ENCODE peak calls at places on chromosomes 12 and 14, in seven cellular contexts. T is lower lobe of right lung, E is psoas muscle, U is thoracic aorta, D is left lung, F is kidney, I is heart left ventricle. M is an unnamed sample.

GRCh38 chr12:124869011-124869665 is 5.5 kb upstream of the SCARB1 start:
- DNase-seq in D (peak; percentile 61), E (no peak), U (no peak), I (peak; percentile 57), T (peak; percentile 71), F (no peak), M (no peak)

GRCh38 chr12:93521225-93521854 is 51.1 kb upstream of the SOCS2 start:
- DNase-seq in D (no peak), F (no peak), U (no peak), E (no peak), T (no peak), I (peak; percentile 29), M (no peak)

GRCh38 chr14:91405241-91405721 is 12.3 kb downstream of the CCDC88C start:
- DNase-seq in D (no peak), U (no peak), F (no peak), T (no peak), I (no peak), E (no peak), M (no peak)

GRCh38 chr12:130463259-130463658 is 125.6 kb downstream of the PIWIL1 start:
- DNase-seq in E (no peak), U (no peak), T (no peak), I (no peak), F (no peak), D (no peak), M (no peak)

GRCh38 chr14:50943943-50944646 is at the start of gene PYGL:
- DNase-seq in E (peak; percentile 84), T (peak; percentile 89), I (peak; percentile 86), D (peak; percentile 87), U (peak; percentile 18), F (peak; percentile 92), M (peak; percentile 81)

GRCh38 chr12:110252716-110253115 is 28.3 kb upstream of the ATP2A2 start:
- DNase-seq in I (peak; percentile 88), D (no peak), E (no peak), F (peak; percentile 74), T (no peak), U (no peak), M (no peak)

GRCh38 chr14:80988742-80989429 is 33.5 kb downstream of the TSHR start:
- DNase-seq in E (no peak), D (no peak), I (no peak), U (no peak), F (no peak), T (no peak), M (no peak)

GRCh38 chr12:124923906-124924734 is 9.7 kb upstream of the UBC start:
- DNase-seq in E (no peak), I (no peak), D (peak; percentile 24), U (no peak), T (no peak), F (no peak), M (no peak)

GRCh38 chr12:14955876-14956811 is 5.3 kb downstream of the ARHGDIB start:
- DNase-seq in U (no peak), F (no peak), I (no peak), E (no peak), T (no peak), D (no peak), M (no peak)

GRCh38 chr14:20986811-20987210 is 3.0 kb upstream of the METTL17 start:
- DNase-seq in F (no peak), T (no peak), E (no peak), D (no peak), U (no peak), I (no peak), M (no peak)

GRCh38 chr14:64465208-64465821 is at the start of gene AKAP5:
- DNase-seq in U (no peak), T (peak; percentile 54), E (peak; percentile 67), I (peak; percentile 49), F (peak; percentile 80), D (peak; percentile 72), M (peak; percentile 77)

GRCh38 chr12:80299976-80300375 is 144.1 kb upstream of the PTPRQ start:
- DNase-seq in F (no peak), U (no peak), I (no peak), D (no peak), T (no peak), E (no peak), M (no peak)

GRCh38 chr12:47811581-47812484 is 7.9 kb downstream of the HDAC7 start:
- DNase-seq in T (no peak), E (peak; percentile 83), U (peak; percentile 78), D (no peak), I (peak; percentile 79), F (no peak), M (peak; percentile 91)

GRCh38 chr12:90833228-90833627 is 121.7 kb downstream of the CCER1 start:
- DNase-seq in D (no peak), T (no peak), E (no peak), I (no peak), F (no peak), U (no peak), M (no peak)

GRCh38 chr14:88533203-88533602 is 21.6 kb downstream of the PTPN21 start:
- DNase-seq in D (no peak), E (no peak), I (no peak), F (no peak), U (no peak), T (no peak), M (no peak)

DNA sequence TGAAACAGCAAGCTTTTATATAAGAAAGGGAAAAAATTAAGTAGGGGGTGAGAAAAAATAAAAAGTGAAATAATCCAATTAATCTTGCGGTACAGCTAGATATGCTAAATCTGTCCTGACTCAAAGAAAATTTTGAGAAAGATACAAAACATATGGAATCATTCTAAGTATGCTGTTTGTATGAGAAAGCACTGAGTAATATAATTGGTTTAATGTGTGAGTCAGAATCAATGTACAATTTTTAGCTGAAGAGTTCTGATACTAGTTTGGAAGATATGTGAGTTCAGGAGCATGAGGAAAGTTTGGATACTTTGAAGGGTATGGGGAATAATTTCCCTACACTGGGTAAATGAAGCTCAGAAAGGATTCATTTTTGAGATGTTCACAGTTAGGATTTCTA is 190.9 kb upstream of the RASSF8 start:
- DNase-seq in F (no peak), T (no peak), I (no peak), U (no peak), E (no peak), D (no peak), M (no peak)
- H3K27ac ChIP-seq in F (no peak overlapping the region), T (no peak overlapping the region), I (no peak overlapping the region), U (no peak overlapping the region), E (no peak overlapping the region), D (no peak overlapping the region), M (no peak overlapping the region)

DNA sequence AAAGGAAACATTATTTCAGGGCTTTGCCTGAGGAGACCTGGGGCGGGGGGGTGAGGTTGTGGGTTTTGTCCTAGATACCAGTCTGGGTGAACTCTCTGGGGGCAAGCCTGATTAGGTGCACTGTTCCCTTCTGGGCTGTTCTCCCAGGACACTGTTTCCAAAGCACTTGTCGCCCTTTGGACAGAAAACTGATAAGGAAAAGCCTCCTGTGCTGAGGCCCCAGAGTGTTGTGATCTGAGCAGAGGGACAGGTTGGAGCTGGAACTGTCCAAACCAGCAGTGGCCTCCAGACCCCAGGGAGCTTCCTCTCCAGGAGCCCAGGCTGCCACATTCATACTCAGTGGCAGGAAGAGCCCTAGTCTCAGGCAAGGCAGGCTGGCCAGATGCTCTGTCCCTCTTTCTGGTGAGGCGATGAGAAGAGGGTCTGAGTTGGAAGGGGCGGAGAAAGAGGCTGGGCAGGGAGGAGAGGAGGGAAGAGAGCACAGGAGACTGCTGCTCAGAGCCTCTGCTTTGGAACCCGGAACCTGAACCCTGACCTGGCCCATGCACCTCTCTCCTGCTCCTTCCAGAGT is 1.9 kb downstream of the GALNT16 start:
- DNase-seq in T (no peak), I (peak; percentile 66), D (no peak), F (no peak), E (no peak), U (no peak), M (no peak)
- H3K4me3 ChIP-seq in T (peak overlapping the region; percentile 59), I (peak overlapping the region; percentile 94), D (no peak overlapping the region), F (no peak overlapping the region), E (peak overlapping the region; percentile 74), U (peak overlapping the region; percentile 75), M (peak overlapping the region; percentile 77)

GRCh38 chr12:103177624-103178023 is 220.2 kb downstream of the ASCL1 start:
- DNase-seq in D (no peak), I (no peak), U (no peak), F (no peak), E (no peak), T (no peak), M (no peak)

GRCh38 chr12:103175625-103176024 is 218.2 kb downstream of the ASCL1 start:
- DNase-seq in I (no peak), D (no peak), U (no peak), F (no peak), E (no peak), T (no peak), M (no peak)

GRCh38 chr12:103178681-103179080 is 221.2 kb downstream of the ASCL1 start:
- DNase-seq in E (no peak), U (no peak), I (no peak), F (no peak), D (no peak), T (no peak), M (no peak)

GRCh38 chr12:103182299-103182698 is 224.8 kb downstream of the ASCL1 start:
- DNase-seq in E (no peak), I (no peak), T (no peak), D (no peak), U (no peak), F (no peak), M (no peak)

DNA sequence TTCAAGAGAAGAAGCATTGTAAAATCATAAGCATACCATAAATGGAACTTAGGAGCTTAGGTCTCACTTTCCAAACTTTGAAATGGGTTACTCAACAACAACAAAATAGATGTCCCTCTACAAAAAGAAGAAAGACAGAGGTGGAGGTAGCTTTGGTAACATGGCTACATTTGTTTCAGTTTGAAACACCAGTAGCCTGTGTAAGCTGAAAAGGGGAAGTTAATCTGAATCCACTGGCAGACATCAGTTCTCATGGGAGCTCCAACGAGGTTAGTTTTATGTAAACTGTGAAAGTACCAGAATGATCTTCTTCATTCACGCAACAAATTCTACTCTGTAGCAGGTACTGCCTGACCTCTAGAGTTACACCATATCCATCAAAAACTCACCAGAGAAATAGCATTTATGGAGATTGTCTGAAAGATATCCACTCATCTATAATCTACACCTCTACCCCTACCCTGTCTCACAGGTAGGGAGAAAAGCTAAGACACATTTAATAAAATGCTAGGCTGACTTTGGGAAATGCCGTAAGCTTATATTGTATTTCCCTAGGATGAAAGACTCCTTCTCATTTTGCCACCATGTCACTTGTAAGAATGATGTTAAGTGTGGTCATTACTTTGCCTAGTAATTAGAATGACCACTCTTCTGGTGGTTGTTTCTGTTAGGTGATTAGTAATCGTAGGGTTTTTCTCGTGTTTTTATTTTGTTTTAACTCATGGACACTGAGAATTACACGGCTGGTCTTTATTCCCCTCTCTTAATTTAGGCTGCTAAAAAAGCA is 224.1 kb downstream of the ASCL1 start:
- DNase-seq in T (no peak), F (no peak), U (no peak), E (no peak), D (no peak), I (no peak), M (no peak)
- TF ChIP-seq CTCF in T (no peak), F (no peak), U (no peak), E (no peak), D (no peak), I (no peak), M (no peak)

DNA sequence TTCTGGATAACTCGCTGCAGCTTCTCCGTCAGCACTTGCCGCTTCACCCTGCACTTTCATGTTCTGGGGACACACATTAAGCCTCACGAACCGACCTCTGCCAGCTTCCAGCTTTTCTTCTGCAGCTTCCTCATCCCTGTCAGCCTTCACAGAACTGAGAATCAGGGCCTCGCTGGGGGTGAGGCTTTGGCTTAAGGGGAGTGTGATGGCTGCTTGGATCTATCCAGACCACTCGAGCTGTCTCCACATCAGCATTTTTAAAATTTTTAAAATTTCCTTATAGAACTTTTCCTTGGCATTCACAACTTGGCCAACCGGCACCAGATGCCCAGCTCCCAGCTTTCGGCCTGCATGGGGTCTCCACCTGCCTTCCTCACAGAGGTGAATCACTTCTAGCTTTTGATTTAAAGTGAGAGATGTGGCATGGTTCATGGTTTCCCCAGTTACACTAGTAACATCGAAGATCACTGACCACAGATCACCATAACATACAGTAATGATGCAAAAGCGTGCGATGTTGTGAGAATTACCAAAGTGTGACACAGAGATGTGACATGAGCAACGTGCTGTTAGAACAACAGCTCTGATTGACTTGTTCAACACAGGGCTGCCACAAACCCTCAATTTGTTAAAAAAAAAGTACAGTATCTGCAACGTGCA is 139.1 kb upstream of the C14orf180 start:
- DNase-seq in I (no peak), E (no peak), T (no peak), F (no peak), D (no peak), U (no peak), M (no peak)
- H3K27ac ChIP-seq in I (no peak overlapping the region), E (no peak overlapping the region), T (no peak overlapping the region), F (no peak overlapping the region), D (no peak overlapping the region), U (no peak overlapping the region), M (no peak overlapping the region)